ENCODE peak calls at places on chromosome 10, in eight cellular contexts. Z is prostate gland, W is IMR-90, E is psoas muscle, Y is fibroblast of lung, D is adipocyte, F is upper lobe of right lung, G is hepatocyte. K is an unnamed sample. For H3K9me3 and H3K27me3, the result is how much of the 10 kb centered on the place peaks cover.

GRCh38 chr10:126565456-126565855 is 105.0 kb downstream of the C10orf90 start:
- DNase-seq in Z (no peak), W (no peak), E (no peak), Y (no peak), D (no peak), F (no peak), G (no peak), K (no peak)

GRCh38 chr10:117186832-117187615 is 10.3 kb upstream of the KCNK18 start:
- DNase-seq in Z (no peak), W (peak), E (no peak), Y (no peak), D (no peak), F (no peak), G (no peak), K (peak)

GRCh38 chr10:79061441-79062315 is 7.1 kb upstream of the ZMIZ1 start:
- DNase-seq in Z (no peak), W (no peak), E (peak), Y (no peak), D (no peak), F (peak), G (no peak), K (no peak)

GRCh38 chr10:47409866-47410256 is 25.8 kb upstream of the ZNF488 start:
- DNase-seq in Z (no peak), W (no peak), E (no peak), Y (no peak), D (no peak), F (peak), G (no peak), K (no peak)

GRCh38 chr10:19014034-19014433 is 34.6 kb upstream of the MALRD1 start:
- DNase-seq in Z (no peak), W (peak), E (no peak), Y (peak), D (no peak), F (no peak), G (no peak), K (no peak)

GRCh38 chr10:20963721-20964595 is 66.8 kb upstream of the NEBL start:
- DNase-seq in Z (no peak), W (no peak), E (no peak), Y (no peak), D (no peak), F (no peak), G (no peak), K (no peak)

GRCh38 chr10:76736848-76737495 is 900.6 kb downstream of the KCNMA1 start:
- DNase-seq in Z (no peak), W (no peak), E (no peak), Y (no peak), D (no peak), F (no peak), G (no peak), K (no peak)

GRCh38 chr10:119638982-119639381 is 12.2 kb upstream of the BAG3 start:
- DNase-seq in Z (no peak), W (no peak), E (no peak), Y (no peak), D (no peak), F (no peak), G (no peak), K (no peak)

GRCh38 chr10:100978121-100978895 is 9.0 kb downstream of the MRPL43 start:
- DNase-seq in Z (no peak), W (no peak), E (no peak), Y (no peak), D (no peak), F (no peak), G (no peak), K (no peak)

GRCh38 chr10:983951-984705 is 4.1 kb upstream of the GTPBP4 start:
- DNase-seq in Z (no peak), W (peak), E (no peak), Y (no peak), D (no peak), F (no peak), G (peak), K (no peak)

GRCh38 chr10:110356628-110357245 is 52.0 kb upstream of the SMNDC1 start:
- DNase-seq in Z (peak), W (peak), E (no peak), Y (peak), D (peak), F (no peak), G (no peak), K (peak)

GRCh38 chr10:11757452-11757819 is 15.3 kb downstream of the ECHDC3 start:
- DNase-seq in Z (peak), W (peak), E (peak), Y (peak), D (peak), F (peak), G (peak), K (no peak)

GRCh38 chr10:86391236-86391840 is 24.7 kb upstream of the GRID1 start:
- DNase-seq in Z (no peak), W (no peak), E (no peak), Y (no peak), D (no peak), F (no peak), G (no peak), K (no peak)

GRCh38 chr10:29555746-29556481 is 78.9 kb downstream of the SVIL start:
- DNase-seq in Z (no peak), W (peak), E (no peak), Y (peak), D (peak), F (no peak), G (no peak), K (no peak)

GRCh38 chr10:12835709-12836108 is 165.8 kb downstream of the CCDC3 start:
- DNase-seq in Z (no peak), W (peak), E (peak), Y (no peak), D (peak), F (no peak), G (no peak), K (no peak)

GRCh38 chr10:76632158-76633051 is 1005.2 kb downstream of the KCNMA1 start:
- DNase-seq in Z (no peak), W (no peak), E (no peak), Y (no peak), D (no peak), F (no peak), G (no peak), K (no peak)

GRCh38 chr10:71752391-71753090 is 20.8 kb downstream of the VSIR start:
- DNase-seq in Z (no peak), W (peak), E (no peak), Y (no peak), D (no peak), F (peak), G (no peak), K (no peak)

GRCh38 chr10:48703776-48704555 is 19.3 kb downstream of the WDFY4 start:
- DNase-seq in Z (no peak), W (no peak), E (no peak), Y (no peak), D (no peak), F (no peak), G (no peak), K (no peak)

GRCh38 chr10:107056160-107056559 is 108.3 kb downstream of the SORCS1 start:
- DNase-seq in Z (no peak), W (no peak), E (no peak), Y (no peak), D (no peak), F (no peak), G (peak), K (no peak)

GRCh38 chr10:37654466-37654865 is 202.9 kb downstream of the ZNF248 start:
- DNase-seq in Z (no peak), W (no peak), E (no peak), Y (no peak), D (no peak), F (no peak), G (no peak), K (no peak)
- H3K9me3 ChIP-seq in Z (under half), W (under half), E (under half), Y (under half), D (under half), F (under half), G (under half), K (under half)

DNA sequence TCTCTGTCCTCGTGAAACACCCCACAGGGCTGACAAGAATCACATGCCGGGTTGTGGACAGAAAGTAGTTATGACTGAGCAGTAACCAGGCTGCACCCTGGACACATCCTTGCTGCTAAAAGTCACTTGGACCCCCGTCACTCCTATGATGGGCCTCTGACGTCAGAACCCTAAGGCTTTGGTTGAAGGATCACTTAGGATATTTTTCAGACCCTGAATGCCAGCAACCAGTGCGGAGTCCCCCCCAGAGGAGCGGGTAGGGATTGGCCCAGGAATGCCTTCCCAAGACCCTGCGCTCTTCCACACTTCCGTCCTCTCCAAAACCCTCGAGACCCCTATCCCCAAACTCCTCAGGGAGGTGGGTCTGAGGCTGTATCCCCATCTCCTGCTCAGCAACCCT is 52.1 kb downstream of the CFAP46 start:
- DNase-seq in Z (no peak), W (no peak), E (no peak), Y (no peak), D (no peak), F (no peak), G (no peak), K (no peak)
- H3K27me3 ChIP-seq in Z (under half), W (under half), E (under half), Y (under half), D (half or more), F (under half), G (under half), K (under half)

DNA sequence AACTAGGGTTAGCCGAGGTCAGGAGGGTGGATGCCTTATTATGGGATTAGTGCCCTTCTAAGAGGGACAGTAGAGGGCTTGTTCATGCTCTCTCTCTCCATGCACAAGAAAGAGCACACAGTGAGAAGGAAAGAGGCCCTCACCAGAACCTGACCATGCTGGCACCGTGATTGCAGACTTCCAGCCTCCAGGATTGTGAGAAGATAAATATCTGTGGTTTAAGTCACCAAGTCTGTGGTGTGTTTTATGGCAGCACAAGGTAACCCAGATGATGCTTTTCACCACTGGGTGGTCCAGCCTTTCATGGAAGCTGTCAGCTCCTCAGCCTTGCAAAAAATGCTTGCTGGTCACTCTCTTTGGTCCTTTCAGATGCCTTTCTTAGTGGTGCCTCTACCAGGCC is 175.9 kb downstream of the ANKRD30A start:
- DNase-seq in Z (no peak), W (no peak), E (no peak), Y (no peak), D (no peak), F (no peak), G (no peak), K (no peak)
- H3K9me3 ChIP-seq in Z (under half), W (under half), E (under half), Y (under half), D (under half), F (under half), G (under half), K (under half)

DNA sequence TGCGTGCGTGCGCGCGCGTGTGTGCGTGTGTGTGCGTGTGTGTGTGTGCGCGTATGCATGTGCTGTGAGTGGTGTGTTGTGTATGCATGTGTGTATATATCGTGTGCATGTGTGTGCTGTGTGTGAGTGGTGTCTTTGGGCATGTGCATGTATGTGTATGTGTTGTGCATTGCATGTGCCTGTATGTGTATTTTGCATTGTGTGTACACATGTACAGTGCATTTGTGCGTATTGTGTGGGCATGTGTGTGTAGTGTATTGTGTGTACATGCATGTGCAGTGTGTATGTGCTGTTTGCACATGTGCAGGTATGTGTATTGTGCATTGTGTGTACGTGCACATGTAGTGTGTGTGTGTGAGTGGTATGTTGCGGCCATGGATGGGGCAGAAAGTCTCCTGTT is 6.0 kb upstream of the DPYSL4 start:
- DNase-seq in Z (no peak), W (no peak), E (no peak), Y (no peak), D (no peak), F (no peak), G (no peak), K (no peak)
- H3K27me3 ChIP-seq in Z (under half), W (under half), E (under half), Y (under half), D (half or more), F (under half), G (half or more), K (under half)

GRCh38 chr10:37619336-37619735 is 238.1 kb downstream of the ZNF248 start:
- DNase-seq in Z (no peak), W (no peak), E (peak), Y (no peak), D (no peak), F (no peak), G (no peak), K (no peak)
- H3K9me3 ChIP-seq in Z (under half), W (under half), E (under half), Y (under half), D (under half), F (under half), G (under half), K (under half)

GRCh38 chr10:116071453-116072148 is 201.4 kb downstream of the GFRA1 start:
- DNase-seq in Z (no peak), W (no peak), E (no peak), Y (no peak), D (no peak), F (no peak), G (no peak), K (no peak)
- H3K27me3 ChIP-seq in Z (under half), W (under half), E (under half), Y (under half), D (under half), F (under half), G (under half), K (under half)

GRCh38 chr10:109115179-109115578 is 808.1 kb downstream of the XPNPEP1 start:
- DNase-seq in Z (no peak), W (no peak), E (no peak), Y (no peak), D (no peak), F (no peak), G (no peak), K (no peak)

DNA sequence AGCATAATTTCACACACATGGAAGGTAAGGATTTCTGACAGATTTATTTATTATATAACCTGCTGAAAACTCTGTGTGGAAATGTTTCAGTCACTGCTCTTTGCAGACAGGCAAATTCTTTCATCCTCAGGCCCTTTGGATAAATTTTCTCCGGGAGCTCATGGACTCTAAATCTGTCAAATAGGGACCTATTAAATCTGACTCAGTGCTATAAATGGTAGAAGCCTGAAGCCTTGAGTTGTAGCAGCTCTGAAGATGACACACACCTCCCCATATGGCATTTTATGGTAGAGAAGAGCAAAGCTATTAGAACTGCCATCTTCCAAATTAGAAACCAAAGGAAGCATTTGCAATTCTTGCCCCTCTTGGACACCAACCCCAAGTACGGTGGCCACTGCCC is 808.7 kb downstream of the XPNPEP1 start:
- DNase-seq in Z (no peak), W (no peak), E (no peak), Y (no peak), D (no peak), F (no peak), G (no peak), K (no peak)
- H3K9me3 ChIP-seq in Z (under half), W (under half), E (under half), Y (under half), D (under half), F (under half), G (under half), K (under half)